ENCODE peak calls at places on chromosomes 7 and 10, in eight cellular contexts. One of them, this sample, is unnamed. For H3K4me1 and H3K36me3, the result is how much of the 10 kb centered on the place peaks cover.

GRCh38 chr10:61366365-61366764 is 86.8 kb downstream of the TMEM26 start:
- DNase-seq in Panc1: no peak
- DNase-seq in CD8-positive, alpha-beta T cell: no peak
- DNase-seq in IMR-90: no peak
- DNase-seq in heart right ventricle: no peak
- DNase-seq in gastrocnemius medialis: no peak
- DNase-seq in Caco-2: no peak
- DNase-seq in BE2C: no peak
- DNase-seq in this sample: no peak

GRCh38 chr7:3021825-3022224 is 21.8 kb downstream of the CARD11 start:
- DNase-seq in gastrocnemius medialis: no peak
- DNase-seq in heart right ventricle: no peak
- DNase-seq in CD8-positive, alpha-beta T cell: no peak
- DNase-seq in Panc1: no peak
- DNase-seq in IMR-90: no peak
- DNase-seq in BE2C: no peak
- DNase-seq in Caco-2: no peak
- DNase-seq in this sample: no peak

GRCh38 chr7:153065021-153065420 is 305.5 kb downstream of the ACTR3B start:
- DNase-seq in IMR-90: no peak
- DNase-seq in Panc1: no peak
- DNase-seq in Caco-2: no peak
- DNase-seq in BE2C: no peak
- DNase-seq in heart right ventricle: no peak
- DNase-seq in gastrocnemius medialis: no peak
- DNase-seq in CD8-positive, alpha-beta T cell: no peak
- DNase-seq in this sample: no peak

GRCh38 chr7:139116999-139117398 is 7.5 kb upstream of the ZC3HAV1 start:
- DNase-seq in BE2C: no peak
- DNase-seq in IMR-90: no peak
- DNase-seq in heart right ventricle: no peak
- DNase-seq in Caco-2: no peak
- DNase-seq in gastrocnemius medialis: no peak
- DNase-seq in CD8-positive, alpha-beta T cell: no peak
- DNase-seq in Panc1: no peak
- DNase-seq in this sample: no peak

GRCh38 chr7:2800923-2801682 is 43.0 kb downstream of the GNA12 start:
- DNase-seq in CD8-positive, alpha-beta T cell: no peak
- DNase-seq in gastrocnemius medialis: no peak
- DNase-seq in IMR-90: peak
- DNase-seq in Caco-2: no peak
- DNase-seq in Panc1: no peak
- DNase-seq in heart right ventricle: peak
- DNase-seq in BE2C: no peak
- DNase-seq in this sample: peak

GRCh38 chr10:62895058-62895457 is 78.9 kb upstream of the EGR2 start:
- DNase-seq in BE2C: no peak
- DNase-seq in Panc1: no peak
- DNase-seq in gastrocnemius medialis: no peak
- DNase-seq in IMR-90: peak
- DNase-seq in CD8-positive, alpha-beta T cell: no peak
- DNase-seq in Caco-2: no peak
- DNase-seq in heart right ventricle: no peak
- DNase-seq in this sample: no peak

GRCh38 chr7:40658731-40659130 is 523.9 kb downstream of the SUGCT start:
- DNase-seq in heart right ventricle: no peak
- DNase-seq in BE2C: no peak
- DNase-seq in Panc1: no peak
- DNase-seq in gastrocnemius medialis: no peak
- DNase-seq in Caco-2: no peak
- DNase-seq in CD8-positive, alpha-beta T cell: no peak
- DNase-seq in IMR-90: peak
- DNase-seq in this sample: no peak

GRCh38 chr10:80453392-80453714 is 757 bp upstream of the TSPAN14 start:
- DNase-seq in BE2C: no peak
- DNase-seq in CD8-positive, alpha-beta T cell: no peak
- DNase-seq in Caco-2: no peak
- DNase-seq in Panc1: no peak
- DNase-seq in heart right ventricle: no peak
- DNase-seq in IMR-90: no peak
- DNase-seq in gastrocnemius medialis: no peak
- DNase-seq in this sample: no peak

GRCh38 chr10:128274938-128275337 is 148.7 kb upstream of the MKI67 start:
- DNase-seq in gastrocnemius medialis: peak
- DNase-seq in Caco-2: no peak
- DNase-seq in IMR-90: no peak
- DNase-seq in Panc1: no peak
- DNase-seq in CD8-positive, alpha-beta T cell: no peak
- DNase-seq in BE2C: peak
- DNase-seq in heart right ventricle: peak
- DNase-seq in this sample: peak

GRCh38 chr10:26857991-26858706 is 2.6 kb downstream of the ABI1 start:
- DNase-seq in IMR-90: peak
- DNase-seq in heart right ventricle: no peak
- DNase-seq in Panc1: no peak
- DNase-seq in Caco-2: peak
- DNase-seq in CD8-positive, alpha-beta T cell: no peak
- DNase-seq in gastrocnemius medialis: no peak
- DNase-seq in BE2C: no peak
- DNase-seq in this sample: no peak

GRCh38 chr7:77349141-77349540 is 67.0 kb downstream of the GSAP start:
- DNase-seq in heart right ventricle: no peak
- DNase-seq in CD8-positive, alpha-beta T cell: no peak
- DNase-seq in Panc1: no peak
- DNase-seq in Caco-2: peak
- DNase-seq in gastrocnemius medialis: no peak
- DNase-seq in IMR-90: peak
- DNase-seq in BE2C: no peak
- DNase-seq in this sample: no peak
- TF ChIP-seq CTCF in heart right ventricle: no peak
- TF ChIP-seq CTCF in CD8-positive, alpha-beta T cell: no peak
- TF ChIP-seq CTCF in Panc1: no peak
- TF ChIP-seq CTCF in Caco-2: no peak
- TF ChIP-seq CTCF in gastrocnemius medialis: no peak
- TF ChIP-seq CTCF in IMR-90: no peak
- TF ChIP-seq CTCF in BE2C: no peak
- TF ChIP-seq CTCF in this sample: no peak

DNA sequence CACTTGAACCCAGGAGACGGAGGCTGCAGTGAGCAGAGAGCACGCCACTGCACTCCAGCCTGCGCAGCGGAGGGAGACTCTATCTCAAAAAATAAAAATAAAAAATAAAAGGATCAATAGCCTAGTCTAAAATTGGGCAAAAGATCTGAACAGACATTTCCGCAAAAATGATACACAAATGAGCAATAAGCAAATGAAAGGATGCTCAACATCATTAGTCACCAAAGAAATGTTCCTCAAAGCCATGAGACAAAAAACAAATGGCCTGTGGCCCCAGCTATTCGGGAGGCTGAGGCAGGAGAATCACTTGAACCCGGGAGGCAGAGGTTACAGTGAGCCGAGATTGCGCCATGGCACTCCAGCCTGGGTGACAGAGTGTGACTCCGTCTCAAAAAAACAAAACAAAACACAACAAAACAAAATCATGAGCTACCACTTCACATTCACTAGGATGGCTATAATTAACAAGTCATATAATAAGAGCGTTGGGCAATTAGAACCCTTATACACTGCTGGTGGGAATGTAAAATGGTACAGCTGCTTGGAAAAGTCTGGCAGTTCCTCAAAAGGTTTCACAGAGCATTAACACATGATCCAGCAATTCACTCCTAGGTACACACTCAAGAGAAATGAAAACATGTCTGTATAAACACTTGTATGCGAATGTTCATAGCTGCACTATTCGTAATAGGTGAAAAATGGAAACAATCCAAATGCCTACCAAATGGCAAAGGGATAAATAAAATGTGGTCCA is 3.1 kb downstream of the DAGLB start:
- DNase-seq in CD8-positive, alpha-beta T cell: no peak
- DNase-seq in Caco-2: no peak
- DNase-seq in heart right ventricle: no peak
- DNase-seq in BE2C: no peak
- DNase-seq in IMR-90: peak
- DNase-seq in gastrocnemius medialis: no peak
- DNase-seq in Panc1: no peak
- DNase-seq in this sample: no peak
- H3K4me1 ChIP-seq in CD8-positive, alpha-beta T cell: under half
- H3K4me1 ChIP-seq in Caco-2: under half
- H3K4me1 ChIP-seq in heart right ventricle: under half
- H3K4me1 ChIP-seq in BE2C: under half
- H3K4me1 ChIP-seq in IMR-90: under half
- H3K4me1 ChIP-seq in gastrocnemius medialis: half or more
- H3K4me1 ChIP-seq in Panc1: under half
- H3K4me1 ChIP-seq in this sample: under half

GRCh38 chr7:44077061-44077460 is 5.3 kb downstream of the POLM start:
- DNase-seq in BE2C: no peak
- DNase-seq in IMR-90: no peak
- DNase-seq in heart right ventricle: no peak
- DNase-seq in Panc1: no peak
- DNase-seq in CD8-positive, alpha-beta T cell: no peak
- DNase-seq in gastrocnemius medialis: no peak
- DNase-seq in Caco-2: no peak
- DNase-seq in this sample: no peak
- H3K36me3 ChIP-seq in BE2C: under half
- H3K36me3 ChIP-seq in IMR-90: half or more
- H3K36me3 ChIP-seq in heart right ventricle: half or more
- H3K36me3 ChIP-seq in Panc1: under half
- H3K36me3 ChIP-seq in CD8-positive, alpha-beta T cell: half or more
- H3K36me3 ChIP-seq in gastrocnemius medialis: under half
- H3K36me3 ChIP-seq in Caco-2: under half
- H3K36me3 ChIP-seq in this sample: half or more

GRCh38 chr10:986881-987634 is 1.2 kb upstream of the GTPBP4 start:
- DNase-seq in IMR-90: peak
- DNase-seq in BE2C: no peak
- DNase-seq in Caco-2: peak
- DNase-seq in gastrocnemius medialis: no peak
- DNase-seq in Panc1: no peak
- DNase-seq in CD8-positive, alpha-beta T cell: no peak
- DNase-seq in heart right ventricle: no peak
- DNase-seq in this sample: no peak

GRCh38 chr10:988667-989545 is 672 bp downstream of the GTPBP4 start:
- DNase-seq in gastrocnemius medialis: no peak
- DNase-seq in BE2C: no peak
- DNase-seq in heart right ventricle: no peak
- DNase-seq in CD8-positive, alpha-beta T cell: no peak
- DNase-seq in Caco-2: no peak
- DNase-seq in Panc1: no peak
- DNase-seq in IMR-90: peak
- DNase-seq in this sample: no peak

GRCh38 chr10:987635-987905 is 664 bp upstream of the GTPBP4 start:
- DNase-seq in Panc1: no peak
- DNase-seq in IMR-90: peak
- DNase-seq in gastrocnemius medialis: no peak
- DNase-seq in BE2C: no peak
- DNase-seq in heart right ventricle: no peak
- DNase-seq in Caco-2: no peak
- DNase-seq in CD8-positive, alpha-beta T cell: no peak
- DNase-seq in this sample: no peak

GRCh38 chr10:986137-986825 is 2.0 kb upstream of the GTPBP4 start:
- DNase-seq in BE2C: no peak
- DNase-seq in IMR-90: peak
- DNase-seq in heart right ventricle: no peak
- DNase-seq in CD8-positive, alpha-beta T cell: no peak
- DNase-seq in Caco-2: peak
- DNase-seq in Panc1: no peak
- DNase-seq in gastrocnemius medialis: no peak
- DNase-seq in this sample: no peak

DNA sequence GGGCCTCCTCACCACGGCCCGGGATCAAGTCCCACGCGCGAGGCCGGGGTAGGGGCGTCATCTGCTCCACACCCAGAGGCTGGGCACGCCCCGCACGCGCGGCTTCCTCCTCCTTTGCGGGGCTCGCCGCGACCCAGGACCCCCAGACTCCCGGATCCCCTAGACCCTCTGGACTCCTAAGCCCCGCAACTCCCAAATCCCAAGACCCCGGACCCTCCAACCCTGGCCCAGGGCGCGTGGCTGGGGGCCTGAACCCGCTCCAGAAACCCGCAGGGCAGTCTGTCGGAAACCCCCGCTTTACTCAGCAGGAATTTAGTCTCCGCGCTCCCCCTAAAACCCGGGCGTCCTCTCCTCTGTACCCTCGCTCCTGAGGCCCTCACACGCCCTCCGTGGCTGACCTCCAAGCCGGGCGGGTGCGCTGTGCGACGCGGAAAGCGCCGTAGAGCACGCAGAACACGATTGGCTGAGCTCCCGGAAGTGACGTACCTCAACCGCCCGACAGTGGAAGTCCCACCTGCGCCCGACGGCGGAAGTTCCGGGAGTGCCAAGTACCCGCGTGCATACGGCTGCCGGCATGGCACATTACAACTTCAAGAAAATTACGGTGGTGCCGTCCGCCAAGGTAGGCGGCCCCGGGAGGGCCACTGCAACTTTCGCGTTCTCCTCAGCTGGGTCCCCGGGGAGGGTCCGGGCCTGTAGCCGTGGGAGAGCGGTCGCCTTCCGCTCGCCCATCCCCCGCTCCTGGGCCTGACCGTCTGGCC is at the start of gene GTPBP4:
- DNase-seq in Caco-2: peak
- DNase-seq in heart right ventricle: peak
- DNase-seq in CD8-positive, alpha-beta T cell: peak
- DNase-seq in gastrocnemius medialis: peak
- DNase-seq in BE2C: peak
- DNase-seq in IMR-90: peak
- DNase-seq in Panc1: peak
- DNase-seq in this sample: peak
- TF ChIP-seq CTCF in Caco-2: peak
- TF ChIP-seq CTCF in heart right ventricle: peak
- TF ChIP-seq CTCF in CD8-positive, alpha-beta T cell: no peak
- TF ChIP-seq CTCF in gastrocnemius medialis: no peak
- TF ChIP-seq CTCF in BE2C: peak
- TF ChIP-seq CTCF in IMR-90: peak
- TF ChIP-seq CTCF in Panc1: no peak
- TF ChIP-seq CTCF in this sample: no peak

GRCh38 chr10:73968101-73968515 is 29.8 kb upstream of the VCL start:
- DNase-seq in IMR-90: no peak
- DNase-seq in Panc1: no peak
- DNase-seq in Caco-2: no peak
- DNase-seq in gastrocnemius medialis: no peak
- DNase-seq in BE2C: no peak
- DNase-seq in heart right ventricle: no peak
- DNase-seq in CD8-positive, alpha-beta T cell: peak
- DNase-seq in this sample: no peak
- H3K4me1 ChIP-seq in IMR-90: under half
- H3K4me1 ChIP-seq in Panc1: half or more
- H3K4me1 ChIP-seq in Caco-2: under half
- H3K4me1 ChIP-seq in gastrocnemius medialis: under half
- H3K4me1 ChIP-seq in BE2C: under half
- H3K4me1 ChIP-seq in heart right ventricle: under half
- H3K4me1 ChIP-seq in CD8-positive, alpha-beta T cell: under half
- H3K4me1 ChIP-seq in this sample: under half

This sample was measured in right atrium auricular region.